ENCODE peak calls at places on chromosomes 12 and 14, in four cellular contexts. One of them, this sample, is unnamed.

GRCh38 chr14:51041117-51041531 is 53.8 kb downstream of the TRIM9 start:
- DNase-seq in K562: no peak
- DNase-seq in GM12878: no peak
- DNase-seq in HepG2: no peak
- DNase-seq in this sample: no peak

GRCh38 chr12:2895511-2895910 is 4.8 kb downstream of the TULP3 start:
- DNase-seq in GM12878: no peak
- DNase-seq in HepG2: no peak
- DNase-seq in K562: no peak
- DNase-seq in this sample: no peak

GRCh38 chr12:13152281-13152680 is 44.2 kb upstream of the EMP1 start:
- DNase-seq in K562: no peak
- DNase-seq in GM12878: no peak
- DNase-seq in HepG2: no peak
- DNase-seq in this sample: no peak

GRCh38 chr12:96155781-96156180 is 38.4 kb upstream of the ELK3 start:
- DNase-seq in HepG2: no peak
- DNase-seq in GM12878: no peak
- DNase-seq in K562: no peak
- DNase-seq in this sample: no peak

GRCh38 chr12:57626929-57627445 is 6.0 kb downstream of the B4GALNT1 start:
- DNase-seq in HepG2: no peak
- DNase-seq in K562: no peak
- DNase-seq in GM12878: no peak
- DNase-seq in this sample: no peak

GRCh38 chr12:53499261-53500118 is at the start of gene MAP3K12:
- DNase-seq in K562: peak
- DNase-seq in HepG2: no peak
- DNase-seq in GM12878: no peak
- DNase-seq in this sample: no peak

GRCh38 chr12:47207005-47207717 is 127.4 kb upstream of the AMIGO2 start:
- DNase-seq in K562: peak
- DNase-seq in GM12878: peak
- DNase-seq in HepG2: no peak
- DNase-seq in this sample: no peak

GRCh38 chr14:85883971-85884370 is 354.0 kb downstream of the FLRT2 start:
- DNase-seq in HepG2: no peak
- DNase-seq in K562: no peak
- DNase-seq in GM12878: no peak
- DNase-seq in this sample: no peak

GRCh38 chr12:121239335-121239678 is 29.4 kb downstream of the P2RX4 start:
- DNase-seq in GM12878: no peak
- DNase-seq in HepG2: no peak
- DNase-seq in K562: no peak
- DNase-seq in this sample: no peak

GRCh38 chr14:30108975-30109700 is 181.5 kb upstream of the PRKD1 start:
- DNase-seq in K562: no peak
- DNase-seq in GM12878: no peak
- DNase-seq in HepG2: no peak
- DNase-seq in this sample: no peak

GRCh38 chr14:73295198-73295796 is 58.0 kb downstream of the PAPLN start:
- DNase-seq in GM12878: no peak
- DNase-seq in K562: peak
- DNase-seq in HepG2: peak
- DNase-seq in this sample: no peak

GRCh38 chr12:132557969-132558856 is 52.2 kb downstream of the LRCOL1 start:
- DNase-seq in HepG2: peak
- DNase-seq in GM12878: no peak
- DNase-seq in K562: no peak
- DNase-seq in this sample: no peak

GRCh38 chr14:90093942-90094595 is 32.3 kb downstream of the KCNK13 start:
- DNase-seq in HepG2: no peak
- DNase-seq in K562: no peak
- DNase-seq in GM12878: no peak
- DNase-seq in this sample: no peak

DNA sequence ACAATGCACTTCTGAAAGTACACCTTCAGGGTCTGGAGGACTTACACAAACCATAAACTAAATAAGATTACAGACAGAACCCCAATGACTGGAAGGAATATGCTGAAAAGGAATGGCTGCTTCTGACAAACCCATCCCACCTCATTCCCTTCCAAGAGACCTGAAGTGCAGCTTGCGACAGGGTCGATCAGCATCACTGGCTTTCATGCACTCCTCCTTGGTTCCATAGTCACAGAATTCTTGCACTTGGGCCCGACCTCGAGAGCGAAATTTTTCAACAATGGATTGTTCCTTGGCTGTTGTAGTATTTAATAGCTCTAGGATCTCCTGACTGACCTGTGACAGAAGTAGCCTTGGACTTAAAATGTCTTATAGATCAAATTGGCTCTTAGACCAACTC is 9.6 kb downstream of the METTL3 start:
- DNase-seq in K562: no peak
- DNase-seq in HepG2: no peak
- DNase-seq in GM12878: no peak
- DNase-seq in this sample: peak
- TF ChIP-seq EZH2 in K562: no peak
- TF ChIP-seq EZH2 in HepG2: no peak
- TF ChIP-seq EZH2 in GM12878: no peak
- TF ChIP-seq EZH2 in this sample: no peak

GRCh38 chr12:122894173-122895121 is 1.5 kb downstream of the VPS37B start:
- DNase-seq in HepG2: no peak
- DNase-seq in GM12878: no peak
- DNase-seq in K562: peak
- DNase-seq in this sample: no peak
- TF ChIP-seq GABPA in HepG2: no peak
- TF ChIP-seq GABPA in GM12878: no peak
- TF ChIP-seq GABPA in K562: no peak
- TF ChIP-seq GABPA in this sample: no peak

GRCh38 chr12:15592934-15593333 is 196.3 kb downstream of the EPS8 start:
- DNase-seq in K562: no peak
- DNase-seq in GM12878: no peak
- DNase-seq in HepG2: peak
- DNase-seq in this sample: no peak

GRCh38 chr12:15590180-15590826 is 198.9 kb downstream of the EPS8 start:
- DNase-seq in GM12878: peak
- DNase-seq in K562: peak
- DNase-seq in HepG2: peak
- DNase-seq in this sample: peak

GRCh38 chr12:15591811-15592210 is 197.4 kb downstream of the EPS8 start:
- DNase-seq in K562: no peak
- DNase-seq in GM12878: no peak
- DNase-seq in HepG2: no peak
- DNase-seq in this sample: no peak

GRCh38 chr12:15584366-15585041 is 204.7 kb downstream of the EPS8 start:
- DNase-seq in GM12878: no peak
- DNase-seq in HepG2: peak
- DNase-seq in K562: no peak
- DNase-seq in this sample: no peak

GRCh38 chr12:15589328-15590032 is 199.7 kb downstream of the EPS8 start:
- DNase-seq in K562: no peak
- DNase-seq in GM12878: no peak
- DNase-seq in HepG2: no peak
- DNase-seq in this sample: no peak
- H3K27ac ChIP-seq in K562: no peak
- H3K27ac ChIP-seq in GM12878: no peak
- H3K27ac ChIP-seq in HepG2: no peak
- H3K27ac ChIP-seq in this sample: no peak

DNA sequence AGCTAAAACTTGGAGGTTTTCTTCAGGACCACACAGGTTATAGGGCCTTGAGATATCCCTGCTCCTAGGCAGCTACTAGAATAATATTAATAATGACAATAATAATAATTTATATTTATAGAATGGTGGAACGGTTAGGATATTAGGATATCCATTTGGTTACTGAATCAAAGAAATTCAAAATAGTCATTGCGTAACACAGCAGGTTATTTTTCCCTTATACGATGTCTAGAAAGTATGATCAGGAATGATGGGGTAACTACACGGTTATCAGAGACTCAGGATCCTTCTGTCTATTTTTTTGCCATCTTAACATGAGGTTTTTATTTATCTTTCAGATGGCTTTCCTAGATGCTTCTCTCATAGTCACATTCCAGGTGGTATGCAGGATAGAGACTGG is 39.0 kb downstream of the NEUROD4 start:
- DNase-seq in HepG2: no peak
- DNase-seq in GM12878: no peak
- DNase-seq in K562: no peak
- DNase-seq in this sample: no peak
- TF ChIP-seq EZH2 in HepG2: no peak
- TF ChIP-seq EZH2 in GM12878: no peak
- TF ChIP-seq EZH2 in K562: no peak
- TF ChIP-seq EZH2 in this sample: no peak

DNA sequence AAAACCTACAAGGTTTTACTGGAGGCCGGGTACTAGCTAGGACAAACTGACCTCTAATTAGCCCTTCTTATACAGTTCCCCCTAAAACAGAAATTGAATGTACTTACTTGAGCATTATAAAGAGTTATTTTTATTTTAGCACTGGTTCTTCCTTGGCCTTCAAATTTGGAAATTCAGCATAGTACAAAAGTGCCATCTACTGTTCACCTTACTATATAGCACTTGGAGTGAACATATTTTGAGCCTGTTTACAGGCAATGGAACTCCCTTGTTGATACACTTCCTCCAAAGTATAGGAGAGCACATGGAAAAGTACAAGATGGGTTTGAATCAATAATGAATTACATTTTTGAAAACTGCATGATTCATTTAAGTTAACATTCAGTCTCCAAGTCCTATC is 3.9 kb upstream of the POC1B start:
- DNase-seq in K562: peak
- DNase-seq in GM12878: peak
- DNase-seq in HepG2: peak
- DNase-seq in this sample: no peak
- TF ChIP-seq GABPA in K562: no peak
- TF ChIP-seq GABPA in GM12878: no peak
- TF ChIP-seq GABPA in HepG2: no peak
- TF ChIP-seq GABPA in this sample: no peak

DNA sequence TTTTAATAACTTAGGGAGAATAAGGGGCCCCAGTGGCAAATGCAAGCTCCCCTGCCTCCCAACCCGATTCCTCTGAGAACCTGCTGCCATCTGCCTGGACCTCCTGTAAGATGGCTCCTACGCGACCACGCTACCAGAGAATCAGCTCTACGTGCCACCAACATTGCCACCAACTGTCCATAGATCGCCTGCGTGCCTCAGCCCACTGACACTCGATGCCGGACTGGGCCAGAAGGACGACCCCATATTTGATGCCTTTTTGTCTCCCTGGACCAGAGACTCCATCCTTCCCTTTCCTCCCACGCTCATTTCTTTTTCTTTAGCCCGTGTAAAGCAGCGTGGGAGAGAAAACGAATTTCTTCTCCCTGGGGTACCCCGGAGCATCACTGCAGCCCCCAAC is 617 bp upstream of the KLHL42 start:
- DNase-seq in K562: no peak
- DNase-seq in HepG2: peak
- DNase-seq in GM12878: no peak
- DNase-seq in this sample: no peak
- H3K27ac ChIP-seq in K562: peak
- H3K27ac ChIP-seq in HepG2: peak
- H3K27ac ChIP-seq in GM12878: peak
- H3K27ac ChIP-seq in this sample: peak

GRCh38 chr12:51906452-51907082 is 737 bp upstream of the ACVRL1 start:
- DNase-seq in HepG2: no peak
- DNase-seq in GM12878: no peak
- DNase-seq in K562: no peak
- DNase-seq in this sample: no peak
- TF ChIP-seq EZH2 in HepG2: no peak
- TF ChIP-seq EZH2 in GM12878: no peak
- TF ChIP-seq EZH2 in K562: no peak
- TF ChIP-seq EZH2 in this sample: no peak

GRCh38 chr12:131471946-131472732 is 238.8 kb upstream of the SFSWAP start:
- DNase-seq in K562: no peak
- DNase-seq in GM12878: no peak
- DNase-seq in HepG2: no peak
- DNase-seq in this sample: no peak

GRCh38 chr12:131468206-131468605 is 242.7 kb upstream of the SFSWAP start:
- DNase-seq in GM12878: no peak
- DNase-seq in K562: no peak
- DNase-seq in HepG2: no peak
- DNase-seq in this sample: no peak

GRCh38 chr12:131473261-131473660 is 237.6 kb upstream of the SFSWAP start:
- DNase-seq in HepG2: no peak
- DNase-seq in K562: no peak
- DNase-seq in GM12878: no peak
- DNase-seq in this sample: no peak

GRCh38 chr12:131473721-131474709 is 236.9 kb upstream of the SFSWAP start:
- DNase-seq in GM12878: no peak
- DNase-seq in HepG2: no peak
- DNase-seq in K562: no peak
- DNase-seq in this sample: no peak

DNA sequence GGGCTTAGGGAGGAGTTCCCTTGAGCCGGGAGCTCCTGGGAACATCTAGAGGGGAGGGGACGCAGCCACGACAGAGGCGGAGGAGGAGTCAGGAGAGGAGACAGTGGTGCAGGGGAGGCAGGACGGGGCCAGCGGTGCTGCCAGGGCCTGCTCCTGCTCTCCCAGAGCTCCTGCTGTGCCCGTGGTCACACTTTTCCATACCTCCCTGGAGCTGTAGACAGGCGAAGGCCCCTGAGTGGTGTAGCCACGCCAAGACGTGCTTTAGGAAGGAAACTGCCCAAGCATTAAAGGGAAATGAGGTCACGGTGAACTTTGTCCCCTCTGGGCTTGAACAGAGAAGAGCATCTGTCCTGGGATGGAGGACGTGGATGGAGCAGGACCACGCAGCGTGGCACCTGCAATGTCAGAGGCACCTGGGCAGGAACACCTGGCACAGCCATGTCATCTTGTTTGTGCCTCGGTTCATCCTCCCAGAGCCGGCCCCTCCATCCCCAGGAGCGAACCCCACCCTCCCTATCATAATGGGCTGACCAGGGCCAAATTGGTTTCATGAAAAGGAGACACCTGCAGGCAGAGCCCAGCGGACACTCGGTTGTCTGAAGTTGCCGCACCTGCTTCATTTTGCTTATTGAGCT is 239.5 kb upstream of the SFSWAP start:
- DNase-seq in K562: no peak
- DNase-seq in HepG2: no peak
- DNase-seq in GM12878: no peak
- DNase-seq in this sample: no peak
- TF ChIP-seq GABPA in K562: no peak
- TF ChIP-seq GABPA in HepG2: no peak
- TF ChIP-seq GABPA in GM12878: no peak
- TF ChIP-seq GABPA in this sample: no peak